ENCODE peak calls at places on chromosomes 11 and 22, in five cellular contexts. One of them, this sample, is unnamed. For H3K27me3, the result is how much of the 10 kb centered on the place peaks cover.

GRCh38 chr11:58900479-58901420 is 38.5 kb upstream of the GLYATL1 start:
- DNase-seq in neural progenitor cell: peak
- DNase-seq in IMR-90: peak
- DNase-seq in mesendoderm: peak
- DNase-seq in Karpas-422: peak
- DNase-seq in this sample: peak

GRCh38 chr11:120792306-120792705 is 231.6 kb upstream of the TBCEL start:
- DNase-seq in Karpas-422: no peak
- DNase-seq in mesendoderm: no peak
- DNase-seq in neural progenitor cell: no peak
- DNase-seq in IMR-90: no peak
- DNase-seq in this sample: no peak

GRCh38 chr11:131025020-131025419 is 108.7 kb upstream of the SNX19 start:
- DNase-seq in IMR-90: peak
- DNase-seq in Karpas-422: no peak
- DNase-seq in mesendoderm: peak
- DNase-seq in neural progenitor cell: peak
- DNase-seq in this sample: no peak

GRCh38 chr22:37100589-37101127 is 8.9 kb downstream of the TMPRSS6 start:
- DNase-seq in mesendoderm: no peak
- DNase-seq in neural progenitor cell: no peak
- DNase-seq in Karpas-422: no peak
- DNase-seq in IMR-90: no peak
- DNase-seq in this sample: no peak

GRCh38 chr11:8480858-8481257 is 113.2 kb downstream of the STK33 start:
- DNase-seq in neural progenitor cell: no peak
- DNase-seq in Karpas-422: no peak
- DNase-seq in mesendoderm: peak
- DNase-seq in IMR-90: no peak
- DNase-seq in this sample: no peak

GRCh38 chr11:86193297-86194095 is 51.1 kb upstream of the EED start:
- DNase-seq in IMR-90: peak
- DNase-seq in neural progenitor cell: peak
- DNase-seq in mesendoderm: peak
- DNase-seq in Karpas-422: peak
- DNase-seq in this sample: peak

GRCh38 chr11:45110562-45110961 is 35.9 kb upstream of the PRDM11 start:
- DNase-seq in IMR-90: peak
- DNase-seq in neural progenitor cell: peak
- DNase-seq in mesendoderm: peak
- DNase-seq in Karpas-422: peak
- DNase-seq in this sample: peak

GRCh38 chr22:28268176-28268575 is 349.1 kb upstream of the PITPNB start:
- DNase-seq in Karpas-422: no peak
- DNase-seq in mesendoderm: no peak
- DNase-seq in IMR-90: no peak
- DNase-seq in neural progenitor cell: no peak
- DNase-seq in this sample: peak

GRCh38 chr22:24156915-24157782 is 24.1 kb upstream of the SUSD2 start:
- DNase-seq in neural progenitor cell: peak
- DNase-seq in Karpas-422: peak
- DNase-seq in mesendoderm: peak
- DNase-seq in IMR-90: peak
- DNase-seq in this sample: peak

GRCh38 chr22:23401111-23401909 is 178.8 kb downstream of the IGLL1 start:
- DNase-seq in IMR-90: peak
- DNase-seq in Karpas-422: no peak
- DNase-seq in neural progenitor cell: no peak
- DNase-seq in mesendoderm: peak
- DNase-seq in this sample: no peak

GRCh38 chr22:30286813-30287625 is 2.3 kb downstream of the CASTOR1 start:
- DNase-seq in mesendoderm: peak
- DNase-seq in Karpas-422: peak
- DNase-seq in neural progenitor cell: peak
- DNase-seq in IMR-90: peak
- DNase-seq in this sample: peak

GRCh38 chr11:65366340-65366773 is 11.8 kb downstream of the TIGD3 start:
- DNase-seq in neural progenitor cell: peak
- DNase-seq in Karpas-422: peak
- DNase-seq in IMR-90: peak
- DNase-seq in mesendoderm: peak
- DNase-seq in this sample: peak

GRCh38 chr11:32068134-32068533 is 22.7 kb upstream of the RCN1 start:
- DNase-seq in mesendoderm: no peak
- DNase-seq in Karpas-422: no peak
- DNase-seq in neural progenitor cell: no peak
- DNase-seq in IMR-90: no peak
- DNase-seq in this sample: no peak

GRCh38 chr11:9708544-9708943 is 44.7 kb downstream of the SWAP70 start:
- DNase-seq in mesendoderm: no peak
- DNase-seq in IMR-90: peak
- DNase-seq in Karpas-422: no peak
- DNase-seq in neural progenitor cell: no peak
- DNase-seq in this sample: peak

GRCh38 chr22:44975444-44976262 is 34.2 kb downstream of the PHF21B start:
- DNase-seq in IMR-90: peak
- DNase-seq in mesendoderm: peak
- DNase-seq in neural progenitor cell: peak
- DNase-seq in Karpas-422: peak
- DNase-seq in this sample: peak

GRCh38 chr11:123194308-123195181 is 503 bp downstream of the CLMP start:
- DNase-seq in Karpas-422: no peak
- DNase-seq in neural progenitor cell: peak
- DNase-seq in IMR-90: peak
- DNase-seq in mesendoderm: peak
- DNase-seq in this sample: no peak

GRCh38 chr11:73029408-73029807 is 112.7 kb downstream of the FCHSD2 start:
- DNase-seq in neural progenitor cell: no peak
- DNase-seq in mesendoderm: no peak
- DNase-seq in IMR-90: no peak
- DNase-seq in Karpas-422: no peak
- DNase-seq in this sample: no peak

GRCh38 chr11:118175600-118176399 is 639 bp downstream of the SCN2B start:
- DNase-seq in IMR-90: no peak
- DNase-seq in mesendoderm: peak
- DNase-seq in neural progenitor cell: no peak
- DNase-seq in Karpas-422: no peak
- DNase-seq in this sample: no peak

GRCh38 chr11:1459739-1460395 is 26.7 kb downstream of the MOB2 start:
- DNase-seq in mesendoderm: no peak
- DNase-seq in IMR-90: no peak
- DNase-seq in Karpas-422: no peak
- DNase-seq in neural progenitor cell: no peak
- DNase-seq in this sample: no peak

GRCh38 chr22:20981787-20982562 is at the start of gene LZTR1:
- DNase-seq in mesendoderm: peak
- DNase-seq in IMR-90: peak
- DNase-seq in neural progenitor cell: peak
- DNase-seq in Karpas-422: peak
- DNase-seq in this sample: peak

GRCh38 chr11:15828241-15828903 is 528.0 kb downstream of the SOX6 start:
- DNase-seq in mesendoderm: no peak
- DNase-seq in neural progenitor cell: no peak
- DNase-seq in IMR-90: no peak
- DNase-seq in Karpas-422: no peak
- DNase-seq in this sample: no peak

GRCh38 chr11:33044281-33044680 is 4.9 kb downstream of the TCP11L1 start:
- DNase-seq in mesendoderm: no peak
- DNase-seq in IMR-90: peak
- DNase-seq in neural progenitor cell: no peak
- DNase-seq in Karpas-422: no peak
- DNase-seq in this sample: no peak

GRCh38 chr22:46941958-46942815 is 179.7 kb downstream of the TBC1D22A start:
- DNase-seq in Karpas-422: no peak
- DNase-seq in neural progenitor cell: no peak
- DNase-seq in mesendoderm: no peak
- DNase-seq in IMR-90: peak
- DNase-seq in this sample: no peak

GRCh38 chr22:24289781-24290181 is 19.1 kb downstream of the SPECC1L start:
- DNase-seq in Karpas-422: peak
- DNase-seq in neural progenitor cell: peak
- DNase-seq in IMR-90: no peak
- DNase-seq in mesendoderm: peak
- DNase-seq in this sample: peak

GRCh38 chr11:132718711-132719641 is 813.3 kb downstream of the OPCML start:
- DNase-seq in IMR-90: peak
- DNase-seq in neural progenitor cell: no peak
- DNase-seq in mesendoderm: peak
- DNase-seq in Karpas-422: no peak
- DNase-seq in this sample: no peak

DNA sequence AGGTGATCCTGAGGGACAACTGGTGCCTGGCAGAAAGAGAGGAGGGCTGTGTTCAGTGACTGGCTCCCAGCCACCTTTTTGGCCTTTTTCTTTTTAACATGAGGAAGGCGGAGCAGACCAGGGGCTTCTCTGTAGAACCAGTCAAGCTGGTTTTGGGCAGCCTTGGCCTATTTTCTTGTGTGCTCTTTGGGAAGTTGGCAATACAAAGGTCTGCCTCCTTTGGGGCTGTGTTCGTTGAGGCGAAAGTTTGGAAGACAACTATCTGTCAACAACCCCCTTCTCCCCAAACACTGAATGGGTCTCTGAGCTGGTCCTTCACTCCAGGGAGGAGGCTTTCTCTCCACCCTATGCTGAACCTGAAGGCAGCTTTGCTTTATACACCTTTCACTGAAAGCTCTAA is 8.5 kb downstream of the MARK2 start:
- DNase-seq in IMR-90: no peak
- DNase-seq in Karpas-422: no peak
- DNase-seq in mesendoderm: peak
- DNase-seq in neural progenitor cell: no peak
- DNase-seq in this sample: no peak
- H3K4me2 ChIP-seq in IMR-90: no peak
- H3K4me2 ChIP-seq in Karpas-422: no peak
- H3K4me2 ChIP-seq in mesendoderm: no peak
- H3K4me2 ChIP-seq in neural progenitor cell: no peak
- H3K4me2 ChIP-seq in this sample: no peak

GRCh38 chr11:4038973-4039372 is 55.6 kb upstream of the RRM1 start:
- DNase-seq in IMR-90: peak
- DNase-seq in Karpas-422: no peak
- DNase-seq in neural progenitor cell: no peak
- DNase-seq in mesendoderm: no peak
- DNase-seq in this sample: no peak
- H3K27me3 ChIP-seq in IMR-90: under half
- H3K27me3 ChIP-seq in Karpas-422: under half
- H3K27me3 ChIP-seq in neural progenitor cell: under half
- H3K27me3 ChIP-seq in mesendoderm: under half
- H3K27me3 ChIP-seq in this sample: under half

GRCh38 chr22:42438293-42438650 is 6.1 kb upstream of the NFAM1 start:
- DNase-seq in mesendoderm: peak
- DNase-seq in neural progenitor cell: peak
- DNase-seq in Karpas-422: no peak
- DNase-seq in IMR-90: no peak
- DNase-seq in this sample: no peak

GRCh38 chr22:42440728-42441127 is 8.5 kb upstream of the NFAM1 start:
- DNase-seq in neural progenitor cell: no peak
- DNase-seq in mesendoderm: no peak
- DNase-seq in IMR-90: no peak
- DNase-seq in Karpas-422: no peak
- DNase-seq in this sample: no peak

GRCh38 chr22:42437488-42438292 is 5.5 kb upstream of the NFAM1 start:
- DNase-seq in Karpas-422: peak
- DNase-seq in IMR-90: peak
- DNase-seq in neural progenitor cell: peak
- DNase-seq in mesendoderm: peak
- DNase-seq in this sample: peak

GRCh38 chr22:42439021-42439420 is 6.8 kb upstream of the NFAM1 start:
- DNase-seq in Karpas-422: peak
- DNase-seq in neural progenitor cell: no peak
- DNase-seq in IMR-90: no peak
- DNase-seq in mesendoderm: no peak
- DNase-seq in this sample: no peak

DNA sequence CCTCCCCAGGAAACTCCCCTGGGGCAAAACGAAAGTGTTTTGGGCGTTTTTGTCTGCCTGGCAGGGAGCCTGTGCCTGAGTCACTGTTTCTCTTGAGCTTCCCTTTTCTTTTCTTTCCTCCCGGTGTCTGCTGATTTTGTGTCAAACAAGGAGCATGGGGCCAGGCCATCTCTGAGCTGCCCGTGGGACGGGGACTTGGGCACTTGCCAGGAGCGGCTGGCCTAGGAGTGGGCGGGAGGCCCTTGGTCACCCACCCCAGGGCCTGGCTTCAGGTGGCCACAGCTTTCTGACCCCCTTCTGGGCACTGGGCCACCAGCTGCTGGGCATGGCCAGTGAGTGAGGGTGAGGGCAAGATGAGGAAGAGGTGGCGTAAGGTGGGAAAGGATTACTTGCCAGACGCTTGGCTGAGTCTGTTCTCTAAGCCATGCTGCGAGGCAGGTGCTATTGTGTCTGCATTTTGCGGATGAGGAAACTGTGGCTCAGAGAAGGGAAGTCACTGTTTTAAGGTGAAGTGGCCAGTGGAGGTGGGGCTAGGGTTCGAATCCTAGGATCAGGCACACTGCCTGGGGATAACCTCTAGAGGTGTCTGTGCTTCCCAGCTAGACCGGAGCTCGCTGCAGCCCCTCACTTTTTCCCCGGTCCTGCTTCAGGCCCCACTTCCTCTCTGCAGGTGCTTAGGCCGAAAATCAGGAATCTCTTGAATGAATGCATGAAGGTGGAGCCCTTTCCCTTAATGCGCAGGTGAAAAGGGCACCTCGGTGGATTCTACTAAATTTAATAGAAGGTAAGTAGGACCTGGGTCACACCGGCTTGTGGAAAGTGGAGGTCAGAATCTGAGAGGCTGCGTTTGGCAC is 7.8 kb upstream of the NFAM1 start:
- DNase-seq in Karpas-422: peak
- DNase-seq in neural progenitor cell: no peak
- DNase-seq in IMR-90: peak
- DNase-seq in mesendoderm: peak
- DNase-seq in this sample: peak
- H3K4me2 ChIP-seq in Karpas-422: peak
- H3K4me2 ChIP-seq in neural progenitor cell: peak
- H3K4me2 ChIP-seq in IMR-90: peak
- H3K4me2 ChIP-seq in mesendoderm: no peak
- H3K4me2 ChIP-seq in this sample: no peak

GRCh38 chr22:39707351-39707750 is 136.8 kb downstream of the CACNA1I start:
- DNase-seq in mesendoderm: no peak
- DNase-seq in IMR-90: no peak
- DNase-seq in neural progenitor cell: no peak
- DNase-seq in Karpas-422: no peak
- DNase-seq in this sample: no peak
- H3K27me3 ChIP-seq in mesendoderm: under half
- H3K27me3 ChIP-seq in IMR-90: half or more
- H3K27me3 ChIP-seq in neural progenitor cell: under half
- H3K27me3 ChIP-seq in Karpas-422: under half
- H3K27me3 ChIP-seq in this sample: under half